ENCODE peak calls at places on chromosomes 7 and 10, in eight cellular contexts. Q, M, J, N, T, I, R and X are unnamed samples. For H3K4me1, the result is how much of the 10 kb centered on the place peaks cover.

GRCh38 chr10:28139138-28139537 is 140.3 kb upstream of the ODAD2 start:
- DNase-seq in Q (no peak), M (no peak), J (no peak), N (no peak), T (no peak), I (no peak), R (no peak), X (no peak)

GRCh38 chr10:69733791-69734261 is 67.9 kb upstream of the COL13A1 start:
- DNase-seq in Q (no peak), M (peak), J (no peak), N (no peak), T (no peak), I (peak), R (no peak), X (no peak)

GRCh38 chr10:124532106-124532641 is 70.6 kb downstream of the LHPP start:
- DNase-seq in Q (peak), M (no peak), J (no peak), N (no peak), T (no peak), I (peak), R (no peak), X (no peak)

GRCh38 chr10:49831352-49832040 is 69.4 kb upstream of the OGDHL start:
- DNase-seq in Q (no peak), M (no peak), J (peak), N (no peak), T (no peak), I (no peak), R (no peak), X (no peak)

GRCh38 chr7:111029141-111029572 is 61.8 kb upstream of the LRRN3 start:
- DNase-seq in Q (no peak), M (no peak), J (no peak), N (no peak), T (no peak), I (no peak), R (no peak), X (no peak)

GRCh38 chr7:159136846-159137245 is 7.8 kb downstream of the VIPR2 start:
- DNase-seq in Q (no peak), M (no peak), J (no peak), N (no peak), T (no peak), I (no peak), R (peak), X (no peak)

GRCh38 chr7:91050677-91051076 is 213.6 kb upstream of the FZD1 start:
- DNase-seq in Q (no peak), M (no peak), J (no peak), N (no peak), T (no peak), I (no peak), R (no peak), X (no peak)

GRCh38 chr10:73388228-73388627 is 25.6 kb downstream of the ANXA7 start:
- DNase-seq in Q (no peak), M (no peak), J (no peak), N (no peak), T (no peak), I (no peak), R (no peak), X (no peak)

GRCh38 chr7:74306737-74307469 is 17.7 kb downstream of the CLIP2 start:
- DNase-seq in Q (no peak), M (peak), J (peak), N (no peak), T (peak), I (no peak), R (no peak), X (no peak)

GRCh38 chr7:23349484-23350157 is 50.5 kb downstream of the MALSU1 start:
- DNase-seq in Q (no peak), M (no peak), J (no peak), N (no peak), T (no peak), I (no peak), R (no peak), X (no peak)

GRCh38 chr7:18859331-18859730 is 258.1 kb downstream of the TWIST1 start:
- DNase-seq in Q (no peak), M (no peak), J (no peak), N (no peak), T (no peak), I (no peak), R (no peak), X (no peak)

GRCh38 chr7:152395115-152395514 is 40.7 kb downstream of the KMT2C start:
- DNase-seq in Q (no peak), M (no peak), J (no peak), N (no peak), T (no peak), I (no peak), R (no peak), X (peak)

GRCh38 chr7:30380294-30380693 is 95.9 kb downstream of the ZNRF2 start:
- DNase-seq in Q (no peak), M (no peak), J (no peak), N (no peak), T (no peak), I (no peak), R (no peak), X (no peak)

GRCh38 chr10:45354261-45354660 is 19.8 kb upstream of the ALOX5 start:
- DNase-seq in Q (no peak), M (peak), J (no peak), N (no peak), T (no peak), I (no peak), R (no peak), X (peak)

GRCh38 chr10:72314263-72314662 is 40.5 kb downstream of the DNAJB12 start:
- DNase-seq in Q (no peak), M (no peak), J (no peak), N (no peak), T (no peak), I (no peak), R (no peak), X (no peak)

GRCh38 chr10:72316748-72317435 is 37.8 kb downstream of the DNAJB12 start:
- DNase-seq in Q (peak), M (peak), J (no peak), N (peak), T (peak), I (no peak), R (no peak), X (peak)

GRCh38 chr10:72315054-72315453 is 39.7 kb downstream of the DNAJB12 start:
- DNase-seq in Q (no peak), M (no peak), J (no peak), N (no peak), T (no peak), I (no peak), R (no peak), X (no peak)

GRCh38 chr10:72315611-72316385 is 38.9 kb downstream of the DNAJB12 start:
- DNase-seq in Q (no peak), M (peak), J (peak), N (no peak), T (no peak), I (no peak), R (peak), X (peak)

DNA sequence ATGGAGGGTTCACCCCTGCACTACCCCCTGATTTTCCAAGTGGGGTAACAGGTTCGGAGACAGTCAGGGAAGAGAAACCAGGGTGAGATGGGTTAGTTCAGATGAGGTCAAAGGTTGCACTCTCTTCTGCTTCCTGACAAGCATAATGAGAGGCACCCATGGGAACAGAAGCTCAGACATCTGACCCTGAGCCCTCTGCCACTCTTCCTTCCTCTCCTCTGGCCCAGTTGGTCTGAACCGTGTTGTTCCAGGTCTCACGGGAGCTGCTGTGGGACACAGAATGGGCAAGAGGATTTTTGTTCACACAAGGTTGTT is 38.4 kb downstream of the DNAJB12 start:
- DNase-seq in Q (no peak), M (no peak), J (no peak), N (no peak), T (no peak), I (no peak), R (no peak), X (no peak)
- H3K4me1 ChIP-seq in Q (half or more), M (under half), J (under half), N (half or more), T (half or more), I (half or more), R (under half), X (half or more)

GRCh38 chr10:132467464-132468149 is 70.0 kb upstream of the INPP5A start:
- DNase-seq in Q (no peak), M (peak), J (no peak), N (no peak), T (peak), I (no peak), R (no peak), X (no peak)

GRCh38 chr10:132465193-132465888 is 68.3 kb downstream of the PWWP2B start:
- DNase-seq in Q (no peak), M (peak), J (no peak), N (no peak), T (no peak), I (no peak), R (no peak), X (no peak)

GRCh38 chr10:132465889-132466519 is 69.0 kb downstream of the PWWP2B start:
- DNase-seq in Q (no peak), M (no peak), J (no peak), N (no peak), T (peak), I (no peak), R (no peak), X (no peak)

GRCh38 chr10:132468201-132468600 is 69.4 kb upstream of the INPP5A start:
- DNase-seq in Q (no peak), M (no peak), J (peak), N (no peak), T (peak), I (no peak), R (no peak), X (no peak)

GRCh38 chr10:132466520-132467463 is 69.8 kb downstream of the PWWP2B start:
- DNase-seq in Q (no peak), M (no peak), J (no peak), N (no peak), T (peak), I (no peak), R (no peak), X (no peak)
- H3K4me1 ChIP-seq in Q (under half), M (under half), J (under half), N (under half), T (half or more), I (under half), R (under half), X (under half)

DNA sequence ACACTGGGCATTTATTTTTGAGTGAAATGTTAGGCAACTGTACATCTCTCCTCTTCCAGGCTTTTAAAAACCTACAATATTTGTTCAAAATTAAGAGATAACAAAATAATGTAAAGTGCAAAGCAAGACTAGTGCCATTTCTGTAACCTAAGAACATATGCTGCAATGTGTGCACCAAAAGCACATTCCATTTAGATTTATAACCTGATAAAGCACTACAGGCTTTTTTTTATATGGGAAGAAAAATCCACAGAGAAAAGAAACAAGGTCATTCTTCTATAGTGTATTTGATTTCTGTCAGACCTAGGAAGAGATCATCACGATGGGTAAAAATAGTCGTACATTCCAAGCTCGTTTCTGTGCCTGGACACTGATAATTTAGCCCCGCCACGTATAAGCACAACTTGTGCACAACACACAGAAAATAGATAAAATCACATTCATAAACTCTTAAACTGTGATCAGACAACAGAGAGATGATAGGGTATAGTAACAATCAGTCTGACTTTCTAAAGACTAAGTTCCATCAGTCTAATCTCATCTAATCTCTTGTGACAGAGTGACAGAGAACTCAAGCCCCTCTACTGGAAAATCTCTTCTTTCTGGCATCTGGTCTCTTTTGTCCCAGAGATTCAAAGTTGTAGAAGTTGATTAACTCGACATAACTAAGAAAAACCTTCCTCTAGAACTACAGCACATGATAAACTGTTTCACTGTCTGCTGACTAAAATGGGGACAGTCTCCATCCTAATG is 6.7 kb downstream of the LAMB1 start:
- DNase-seq in Q (no peak), M (no peak), J (no peak), N (no peak), T (no peak), I (no peak), R (no peak), X (no peak)
- H3K4me1 ChIP-seq in Q (under half), M (under half), J (under half), N (under half), T (half or more), I (half or more), R (under half), X (under half)

GRCh38 chr7:151077705-151078232 is 2.8 kb downstream of the FASTK start:
- DNase-seq in Q (no peak), M (no peak), J (no peak), N (no peak), T (no peak), I (no peak), R (no peak), X (no peak)
- H3K4me1 ChIP-seq in Q (under half), M (under half), J (under half), N (under half), T (half or more), I (under half), R (under half), X (under half)

DNA sequence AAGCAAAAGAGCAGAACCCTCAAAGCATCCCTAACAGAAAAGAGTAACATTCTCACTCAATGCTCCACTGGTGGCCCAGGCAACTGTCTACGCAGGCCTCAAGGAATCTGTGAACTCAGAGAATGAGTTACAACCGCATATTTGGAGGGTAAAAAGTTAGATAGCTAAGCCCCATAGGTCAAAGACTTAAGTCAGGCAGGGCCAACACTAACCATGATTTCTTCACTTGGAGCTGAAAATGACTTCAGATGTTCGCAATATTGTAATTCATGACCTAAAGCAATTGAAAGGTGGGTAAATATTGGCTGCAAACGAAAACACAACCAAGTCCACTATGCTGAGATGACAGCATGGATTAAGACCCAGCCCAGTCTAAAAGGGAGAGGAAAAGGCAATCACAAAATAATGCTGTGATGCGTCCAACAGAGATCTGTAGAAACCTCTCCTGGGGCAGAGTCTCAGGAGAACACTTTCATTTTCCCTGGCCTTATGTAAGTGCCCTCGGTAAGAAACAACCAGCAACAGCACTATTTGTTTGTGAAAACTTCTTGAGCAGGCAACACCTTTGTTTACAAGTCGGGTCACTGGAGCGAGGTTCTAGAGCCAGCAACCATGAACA is 176.5 kb downstream of the TNS3 start:
- DNase-seq in Q (no peak), M (no peak), J (peak), N (no peak), T (no peak), I (no peak), R (no peak), X (no peak)
- H3K4me1 ChIP-seq in Q (under half), M (under half), J (under half), N (under half), T (under half), I (half or more), R (under half), X (under half)

GRCh38 chr10:79116363-79116762 is 47.6 kb downstream of the ZMIZ1 start:
- DNase-seq in Q (no peak), M (no peak), J (no peak), N (no peak), T (no peak), I (no peak), R (no peak), X (no peak)

GRCh38 chr10:79115302-79115701 is 46.5 kb downstream of the ZMIZ1 start:
- DNase-seq in Q (no peak), M (no peak), J (no peak), N (no peak), T (no peak), I (no peak), R (no peak), X (no peak)

GRCh38 chr10:79113827-79114226 is 45.1 kb downstream of the ZMIZ1 start:
- DNase-seq in Q (no peak), M (no peak), J (no peak), N (no peak), T (no peak), I (no peak), R (no peak), X (no peak)

GRCh38 chr10:79116801-79117723 is 48.3 kb downstream of the ZMIZ1 start:
- DNase-seq in Q (no peak), M (no peak), J (no peak), N (no peak), T (peak), I (no peak), R (no peak), X (peak)

GRCh38 chr10:79118286-79119202 is 49.8 kb downstream of the ZMIZ1 start:
- DNase-seq in Q (no peak), M (no peak), J (no peak), N (no peak), T (no peak), I (no peak), R (no peak), X (no peak)
- H3K4me1 ChIP-seq in Q (under half), M (under half), J (under half), N (under half), T (half or more), I (under half), R (under half), X (under half)

GRCh38 chr10:99531026-99531695 is 1.6 kb upstream of the NKX2-3 start:
- DNase-seq in Q (no peak), M (no peak), J (no peak), N (no peak), T (no peak), I (no peak), R (no peak), X (no peak)
- H3K4me1 ChIP-seq in Q (under half), M (under half), J (under half), N (under half), T (half or more), I (under half), R (under half), X (under half)

GRCh38 chr10:101827919-101828600 is 9.8 kb upstream of the OGA start:
- DNase-seq in Q (no peak), M (no peak), J (no peak), N (no peak), T (no peak), I (no peak), R (no peak), X (peak)

GRCh38 chr10:101828734-101829551 is 10.7 kb upstream of the OGA start:
- DNase-seq in Q (no peak), M (peak), J (peak), N (no peak), T (peak), I (no peak), R (no peak), X (peak)

GRCh38 chr10:101829561-101830315 is 11.5 kb upstream of the OGA start:
- DNase-seq in Q (peak), M (peak), J (peak), N (peak), T (peak), I (no peak), R (peak), X (peak)

GRCh38 chr10:101826852-101827434 is 8.7 kb upstream of the OGA start:
- DNase-seq in Q (no peak), M (no peak), J (no peak), N (no peak), T (no peak), I (no peak), R (no peak), X (peak)

GRCh38 chr10:101824736-101825135 is 6.5 kb upstream of the OGA start:
- DNase-seq in Q (no peak), M (no peak), J (no peak), N (no peak), T (no peak), I (no peak), R (no peak), X (no peak)
- H3K4me1 ChIP-seq in Q (under half), M (under half), J (under half), N (under half), T (under half), I (under half), R (under half), X (under half)